ENCODE peak calls at places on chromosomes 12 and 14, in seven cellular contexts. One of them, this sample, is unnamed.
A peak's percentile ranks its signal among the peaks of the same experiment; 100 is the strongest.

GRCh38 chr12:54657048-54657696 is 9.0 kb upstream of the DCD start:
- DNase-seq in left kidney: no peak
- DNase-seq in left colon: no peak
- DNase-seq in heart right ventricle: no peak
- DNase-seq in psoas muscle: no peak
- DNase-seq in A673: peak; percentile 42
- DNase-seq in NCI-H345: no peak
- DNase-seq in this sample: peak; percentile 73

GRCh38 chr14:30808576-30808975 is 65.8 kb upstream of the COCH start:
- DNase-seq in heart right ventricle: no peak
- DNase-seq in psoas muscle: no peak
- DNase-seq in NCI-H345: no peak
- DNase-seq in left kidney: no peak
- DNase-seq in A673: no peak
- DNase-seq in left colon: no peak
- DNase-seq in this sample: no peak

GRCh38 chr12:67789266-67789665 is 140.7 kb downstream of the DYRK2 start:
- DNase-seq in left colon: no peak
- DNase-seq in A673: no peak
- DNase-seq in psoas muscle: no peak
- DNase-seq in NCI-H345: no peak
- DNase-seq in left kidney: no peak
- DNase-seq in heart right ventricle: no peak
- DNase-seq in this sample: no peak

GRCh38 chr14:90539496-90539775 is 142.6 kb downstream of the CALM1 start:
- DNase-seq in heart right ventricle: no peak
- DNase-seq in A673: no peak
- DNase-seq in NCI-H345: no peak
- DNase-seq in left kidney: no peak
- DNase-seq in psoas muscle: no peak
- DNase-seq in left colon: peak; percentile 16
- DNase-seq in this sample: no peak

GRCh38 chr14:22338381-22338780 is 250.6 kb downstream of the DAD1 start:
- DNase-seq in NCI-H345: no peak
- DNase-seq in psoas muscle: no peak
- DNase-seq in left kidney: peak; percentile 68
- DNase-seq in heart right ventricle: no peak
- DNase-seq in A673: no peak
- DNase-seq in left colon: no peak
- DNase-seq in this sample: no peak

GRCh38 chr12:57657744-57658143 is 24.7 kb upstream of the B4GALNT1 start:
- DNase-seq in A673: peak; percentile 9
- DNase-seq in NCI-H345: no peak
- DNase-seq in left kidney: no peak
- DNase-seq in psoas muscle: no peak
- DNase-seq in left colon: no peak
- DNase-seq in heart right ventricle: no peak
- DNase-seq in this sample: no peak

GRCh38 chr14:22770481-22771187 is 4.1 kb downstream of the OXA1L start:
- DNase-seq in NCI-H345: no peak
- DNase-seq in left colon: no peak
- DNase-seq in A673: no peak
- DNase-seq in left kidney: no peak
- DNase-seq in heart right ventricle: no peak
- DNase-seq in psoas muscle: no peak
- DNase-seq in this sample: no peak

GRCh38 chr14:26255213-26255612 is 342.6 kb downstream of the NOVA1 start:
- DNase-seq in heart right ventricle: no peak
- DNase-seq in NCI-H345: no peak
- DNase-seq in left kidney: peak; percentile 35
- DNase-seq in left colon: no peak
- DNase-seq in A673: peak; percentile 46
- DNase-seq in psoas muscle: no peak
- DNase-seq in this sample: no peak

GRCh38 chr12:112303004-112303403 is 79.2 kb downstream of the HECTD4 start:
- DNase-seq in heart right ventricle: no peak
- DNase-seq in left kidney: no peak
- DNase-seq in NCI-H345: no peak
- DNase-seq in left colon: no peak
- DNase-seq in psoas muscle: no peak
- DNase-seq in A673: no peak
- DNase-seq in this sample: no peak

GRCh38 chr12:65511134-65511912 is 232.8 kb downstream of the MSRB3 start:
- DNase-seq in A673: peak; percentile 91
- DNase-seq in psoas muscle: no peak
- DNase-seq in left kidney: peak; percentile 72
- DNase-seq in left colon: no peak
- DNase-seq in heart right ventricle: peak; percentile 39
- DNase-seq in NCI-H345: no peak
- DNase-seq in this sample: no peak

GRCh38 chr14:93959239-93960107 is 16.9 kb downstream of the ASB2 start:
- DNase-seq in left kidney: peak; percentile 63
- DNase-seq in left colon: peak; percentile 80
- DNase-seq in NCI-H345: no peak
- DNase-seq in A673: no peak
- DNase-seq in heart right ventricle: no peak
- DNase-seq in psoas muscle: peak; percentile 77
- DNase-seq in this sample: no peak

GRCh38 chr12:115885040-115885439 is 392.5 kb downstream of the MED13L start:
- DNase-seq in psoas muscle: no peak
- DNase-seq in NCI-H345: peak; percentile 36
- DNase-seq in heart right ventricle: no peak
- DNase-seq in left kidney: no peak
- DNase-seq in left colon: no peak
- DNase-seq in A673: no peak
- DNase-seq in this sample: no peak

GRCh38 chr12:56635539-56636117 is 5.5 kb upstream of the BAZ2A start:
- DNase-seq in left kidney: no peak
- DNase-seq in A673: no peak
- DNase-seq in psoas muscle: no peak
- DNase-seq in heart right ventricle: no peak
- DNase-seq in left colon: no peak
- DNase-seq in NCI-H345: no peak
- DNase-seq in this sample: no peak

GRCh38 chr14:89247457-89248122 is 169.4 kb downstream of the FOXN3 start:
- DNase-seq in left kidney: no peak
- DNase-seq in NCI-H345: no peak
- DNase-seq in left colon: no peak
- DNase-seq in A673: no peak
- DNase-seq in psoas muscle: no peak
- DNase-seq in heart right ventricle: no peak
- DNase-seq in this sample: no peak

GRCh38 chr12:19012965-19013364 is 116.6 kb upstream of the PLEKHA5 start:
- DNase-seq in A673: no peak
- DNase-seq in left kidney: peak; percentile 42
- DNase-seq in left colon: no peak
- DNase-seq in heart right ventricle: no peak
- DNase-seq in NCI-H345: no peak
- DNase-seq in psoas muscle: no peak
- DNase-seq in this sample: no peak

GRCh38 chr12:95224202-95225170 is 6.9 kb downstream of the VEZT start:
- DNase-seq in A673: no peak
- DNase-seq in left kidney: no peak
- DNase-seq in heart right ventricle: no peak
- DNase-seq in left colon: no peak
- DNase-seq in psoas muscle: no peak
- DNase-seq in NCI-H345: no peak
- DNase-seq in this sample: no peak

GRCh38 chr12:6958609-6959375 is 7.6 kb downstream of the PTPN6 start:
- DNase-seq in A673: no peak
- DNase-seq in left colon: peak; percentile 48
- DNase-seq in NCI-H345: no peak
- DNase-seq in left kidney: no peak
- DNase-seq in psoas muscle: peak; percentile 30
- DNase-seq in heart right ventricle: no peak
- DNase-seq in this sample: no peak

GRCh38 chr14:105087308-105087962 is 22.2 kb upstream of the GPR132 start:
- DNase-seq in A673: peak; percentile 53
- DNase-seq in NCI-H345: peak; percentile 69
- DNase-seq in left colon: peak; percentile 23
- DNase-seq in psoas muscle: no peak
- DNase-seq in heart right ventricle: peak; percentile 59
- DNase-seq in left kidney: peak; percentile 66
- DNase-seq in this sample: no peak

GRCh38 chr12:57893460-57894353 is 47.2 kb upstream of the CTDSP2 start:
- DNase-seq in left colon: peak; percentile 94
- DNase-seq in A673: peak; percentile 90
- DNase-seq in psoas muscle: peak; percentile 92
- DNase-seq in heart right ventricle: peak; percentile 93
- DNase-seq in left kidney: peak; percentile 96
- DNase-seq in NCI-H345: no peak
- DNase-seq in this sample: peak; percentile 80

GRCh38 chr12:99413751-99414150 is 233.8 kb upstream of the GARIN6 start:
- DNase-seq in A673: no peak
- DNase-seq in heart right ventricle: no peak
- DNase-seq in NCI-H345: no peak
- DNase-seq in left kidney: no peak
- DNase-seq in psoas muscle: no peak
- DNase-seq in left colon: no peak
- DNase-seq in this sample: no peak

GRCh38 chr14:86203843-86204242 is 673.9 kb downstream of the FLRT2 start:
- DNase-seq in left colon: no peak
- DNase-seq in heart right ventricle: no peak
- DNase-seq in left kidney: peak; percentile 7
- DNase-seq in NCI-H345: no peak
- DNase-seq in psoas muscle: no peak
- DNase-seq in A673: no peak
- DNase-seq in this sample: no peak

GRCh38 chr12:62575036-62575435 is 108.4 kb downstream of the MON2 start:
- DNase-seq in A673: no peak
- DNase-seq in left kidney: no peak
- DNase-seq in left colon: no peak
- DNase-seq in heart right ventricle: no peak
- DNase-seq in psoas muscle: no peak
- DNase-seq in NCI-H345: no peak
- DNase-seq in this sample: no peak

GRCh38 chr12:78115889-78116288 is 285.2 kb downstream of the NAV3 start:
- DNase-seq in left colon: no peak
- DNase-seq in A673: no peak
- DNase-seq in NCI-H345: no peak
- DNase-seq in psoas muscle: no peak
- DNase-seq in heart right ventricle: no peak
- DNase-seq in left kidney: no peak
- DNase-seq in this sample: no peak

GRCh38 chr12:104630230-104630670 is 173.5 kb downstream of the CHST11 start:
- DNase-seq in psoas muscle: no peak
- DNase-seq in heart right ventricle: no peak
- DNase-seq in A673: peak; percentile 39
- DNase-seq in NCI-H345: peak; percentile 73
- DNase-seq in left colon: no peak
- DNase-seq in left kidney: peak; percentile 70
- DNase-seq in this sample: no peak